ENCODE peak calls at places on chromosomes 11 and 22, in four cellular contexts. F is NCI-H1417, K is HTR-8/SVneo, D is EL. J is an unnamed sample.

GRCh38 chr22:19879651-19879995 is 24.9 kb upstream of the GNB1L start:
- DNase-seq in F (no peak), K (no peak), D (no peak), J (no peak)

GRCh38 chr22:20656902-20657836 is 116.7 kb upstream of the SERPIND1 start:
- DNase-seq in F (no peak), K (no peak), D (no peak), J (no peak)

GRCh38 chr11:83033972-83034672 is 37.6 kb downstream of the RAB30 start:
- DNase-seq in F (peak), K (no peak), D (peak), J (peak)

GRCh38 chr11:130318031-130318673 is 3.4 kb upstream of the ZBTB44 start:
- DNase-seq in F (no peak), K (no peak), D (no peak), J (no peak)

GRCh38 chr11:78796956-78797355 is 222.3 kb upstream of the NARS2 start:
- DNase-seq in F (no peak), K (no peak), D (peak), J (no peak)

GRCh38 chr22:20174785-20175596 is 24.1 kb upstream of the CCDC188 start:
- DNase-seq in F (no peak), K (peak), D (no peak), J (no peak)

GRCh38 chr11:72227316-72228228 is 3.0 kb downstream of the INPPL1 start:
- DNase-seq in F (peak), K (no peak), D (no peak), J (no peak)

GRCh38 chr11:28010001-28010400 is 98.0 kb downstream of the KIF18A start:
- DNase-seq in F (no peak), K (no peak), D (no peak), J (no peak)

GRCh38 chr11:110160016-110160415 is 66.8 kb downstream of the ZC3H12C start:
- DNase-seq in F (no peak), K (no peak), D (peak), J (no peak)

GRCh38 chr11:2376751-2377451 is at the start of gene CD81:
- DNase-seq in F (peak), K (peak), D (peak), J (peak)

GRCh38 chr22:36907464-36907863 is 6.0 kb upstream of the CSF2RB start:
- DNase-seq in F (no peak), K (no peak), D (no peak), J (no peak)

J was measured in mucosa of descending colon.